ENCODE peak calls at places on chromosomes 2 and 18, in seven cellular contexts. S is upper lobe of right lung, Q is right lobe of liver, E is heart left ventricle, J is aorta, O is psoas muscle, P is A549. C is an unnamed sample.

GRCh38 chr2:31216734-31217133 is 581 bp downstream of the CAPN14 start:
- ATAC-seq in O (no peak), E (no peak), J (no peak), Q (no peak), S (no peak), P (no peak), C (no peak)

GRCh38 chr2:111624401-111625156 is 259.4 kb downstream of the ANAPC1 start:
- ATAC-seq in E (peak; percentile 75), S (peak; percentile 79), J (peak; percentile 73), O (peak; percentile 88), P (no peak), Q (peak; percentile 86), C (peak; percentile 78)

GRCh38 chr2:31433541-31433940 is 19.0 kb upstream of the XDH start:
- ATAC-seq in E (no peak), O (no peak), S (peak; percentile 19), Q (no peak), J (no peak), P (no peak), C (no peak)

GRCh38 chr2:2909086-2910035 is 468.3 kb downstream of the EIPR1 start:
- ATAC-seq in Q (no peak), S (peak; percentile 28), P (no peak), E (no peak), J (no peak), O (no peak), C (no peak)

GRCh38 chr2:39723946-39724827 is 54.9 kb downstream of the THUMPD2 start:
- ATAC-seq in O (peak; percentile 14), J (no peak), P (no peak), Q (no peak), E (peak; percentile 42), S (no peak), C (no peak)

GRCh38 chr2:133948610-133949290 is 305.1 kb upstream of the MGAT5 start:
- ATAC-seq in P (no peak), J (no peak), Q (no peak), S (no peak), O (no peak), E (peak; percentile 97), C (no peak)

GRCh38 chr2:179584760-179585159 is 276.7 kb downstream of the ZNF385B start:
- ATAC-seq in Q (peak; percentile 79), P (no peak), O (peak; percentile 59), S (no peak), E (peak; percentile 41), J (no peak), C (no peak)

GRCh38 chr18:63042351-63042750 is 277.2 kb downstream of the BCL2 start:
- ATAC-seq in P (no peak), S (no peak), Q (no peak), E (no peak), J (no peak), O (no peak), C (no peak)

GRCh38 chr2:8193686-8194615 is 487.9 kb upstream of the ID2 start:
- ATAC-seq in E (peak; percentile 41), J (no peak), O (no peak), P (no peak), Q (peak; percentile 90), S (peak; percentile 64), C (no peak)

GRCh38 chr18:59040770-59041148 is 98.9 kb upstream of the SEC11C start:
- ATAC-seq in J (peak; percentile 33), E (no peak), Q (no peak), S (no peak), P (no peak), O (no peak), C (no peak)

GRCh38 chr2:236577481-236578410 is 8.1 kb downstream of the ACKR3 start:
- ATAC-seq in P (no peak), S (peak; percentile 42), J (no peak), O (peak; percentile 52), E (peak; percentile 47), Q (no peak), C (no peak)

GRCh38 chr2:27071990-27072830 is 756 bp upstream of the OST4 start:
- ATAC-seq in P (peak; percentile 70), S (no peak), Q (no peak), E (peak; percentile 33), J (peak; percentile 66), O (no peak), C (peak; percentile 63)

GRCh38 chr2:97707428-97708380 is 5.7 kb upstream of the ZAP70 start:
- ATAC-seq in S (peak; percentile 27), E (no peak), O (no peak), Q (peak; percentile 21), P (no peak), J (no peak), C (no peak)

GRCh38 chr2:217289909-217290283 is 430.0 kb upstream of the TNP1 start:
- ATAC-seq in E (peak; percentile 86), Q (no peak), S (no peak), O (no peak), J (peak; percentile 37), P (no peak), C (no peak)

GRCh38 chr2:37875332-37875976 is 49.6 kb upstream of the RMDN2 start:
- ATAC-seq in Q (no peak), O (no peak), J (no peak), S (no peak), E (peak; percentile 24), P (no peak), C (no peak)

GRCh38 chr18:3594760-3595241 is 144.8 kb downstream of the TGIF1 start:
- ATAC-seq in E (peak; percentile 11), S (peak; percentile 2), J (peak; percentile 9), Q (peak; percentile 10), O (no peak), P (no peak), C (no peak)

GRCh38 chr18:3593381-3593903 is 143.5 kb downstream of the TGIF1 start:
- ATAC-seq in E (peak; percentile 12), P (peak; percentile 84), J (peak; percentile 19), S (peak; percentile 4), O (no peak), Q (peak; percentile 10), C (peak; percentile 3)

GRCh38 chr18:3593904-3594759 is 144.2 kb downstream of the TGIF1 start:
- ATAC-seq in E (peak; percentile 88), P (peak; percentile 91), Q (peak; percentile 81), O (peak; percentile 77), J (peak; percentile 94), S (peak; percentile 89), C (peak; percentile 90)

GRCh38 chr18:3590096-3590655 is 140.2 kb downstream of the TGIF1 start:
- ATAC-seq in J (no peak), Q (no peak), O (no peak), P (no peak), E (no peak), S (no peak), C (no peak)

GRCh38 chr18:3592864-3593263 is 142.9 kb downstream of the TGIF1 start:
- ATAC-seq in J (no peak), Q (no peak), E (no peak), P (no peak), O (no peak), S (no peak), C (no peak)
- H3K4me3 ChIP-seq in J (no peak overlapping the region), Q (no peak overlapping the region), E (no peak overlapping the region), P (peak overlapping the region; percentile 6), O (no peak overlapping the region), S (no peak overlapping the region), C (no peak overlapping the region)

DNA sequence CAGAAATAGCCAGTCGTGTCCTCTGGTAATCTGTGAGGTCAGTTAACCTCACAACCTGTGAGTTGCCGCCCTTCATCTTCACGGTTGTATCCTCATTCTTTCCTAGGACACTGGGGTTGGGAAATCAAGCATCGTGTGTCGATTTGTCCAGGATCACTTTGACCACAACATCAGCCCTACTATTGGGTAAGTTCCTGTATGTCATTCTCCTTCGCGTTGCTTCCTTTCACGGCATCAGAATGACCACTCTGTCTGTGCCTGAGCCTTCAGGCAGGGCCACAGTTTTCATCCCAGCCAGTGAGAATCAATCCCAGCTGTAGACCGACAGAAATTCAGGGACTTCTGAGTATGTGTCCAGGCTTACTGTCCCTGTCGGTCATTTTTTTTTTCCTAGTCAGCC is 67.1 kb downstream of the RAB31 start:
- ATAC-seq in J (no peak), S (peak; percentile 72), O (no peak), P (no peak), Q (peak; percentile 9), E (peak; percentile 61), C (peak; percentile 52)
- H3K27ac ChIP-seq in J (no peak overlapping the region), S (peak overlapping the region; percentile 42), O (no peak overlapping the region), P (peak overlapping the region; percentile 57), Q (no peak overlapping the region), E (no peak overlapping the region), C (no peak overlapping the region)

GRCh38 chr2:164693834-164694233 is 72.6 kb upstream of the GRB14 start:
- ATAC-seq in P (no peak), S (no peak), Q (no peak), O (no peak), E (no peak), J (no peak), C (no peak)

GRCh38 chr2:164692114-164692513 is 70.8 kb upstream of the GRB14 start:
- ATAC-seq in J (no peak), Q (no peak), O (no peak), P (no peak), S (no peak), E (no peak), C (no peak)

GRCh38 chr2:164694275-164694695 is 73.0 kb upstream of the GRB14 start:
- ATAC-seq in O (no peak), Q (peak; percentile 63), S (no peak), J (no peak), E (no peak), P (peak; percentile 77), C (no peak)

GRCh38 chr2:164693390-164693789 is 72.1 kb upstream of the GRB14 start:
- ATAC-seq in S (no peak), P (no peak), E (no peak), O (no peak), J (no peak), Q (no peak), C (no peak)

DNA sequence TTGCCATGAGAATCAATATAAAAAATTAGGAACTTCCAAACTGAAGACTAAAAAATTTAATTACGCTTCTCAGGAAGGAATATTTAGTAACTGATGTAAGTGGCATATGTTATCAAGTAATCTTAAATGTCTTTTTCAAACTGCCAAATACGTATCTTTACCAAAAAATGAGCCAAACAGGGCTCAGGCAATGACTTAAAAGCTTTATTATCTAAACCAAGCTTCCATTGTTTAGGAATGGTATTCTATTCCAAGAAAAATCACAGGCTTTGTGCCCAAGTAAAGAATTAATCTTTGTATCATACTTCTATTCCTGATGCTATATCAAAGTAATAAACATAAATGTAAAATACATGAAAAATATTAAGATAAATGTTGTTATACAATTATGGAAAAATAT is 71.7 kb upstream of the GRB14 start:
- ATAC-seq in E (no peak), Q (no peak), O (no peak), J (no peak), S (no peak), P (no peak), C (no peak)
- H3K4me3 ChIP-seq in E (no peak overlapping the region), Q (no peak overlapping the region), O (no peak overlapping the region), J (no peak overlapping the region), S (no peak overlapping the region), P (no peak overlapping the region), C (no peak overlapping the region)

GRCh38 chr2:45836316-45836715 is 184.8 kb downstream of the PRKCE start:
- ATAC-seq in S (peak; percentile 6), O (no peak), J (no peak), Q (peak; percentile 23), P (no peak), E (no peak), C (no peak)

GRCh38 chr2:45837812-45838341 is 186.4 kb downstream of the PRKCE start:
- ATAC-seq in Q (no peak), P (no peak), S (no peak), J (no peak), O (no peak), E (no peak), C (no peak)

GRCh38 chr2:45834372-45834771 is 182.9 kb downstream of the PRKCE start:
- ATAC-seq in S (no peak), P (no peak), Q (no peak), O (no peak), E (no peak), J (no peak), C (no peak)

GRCh38 chr2:45834858-45835257 is 183.4 kb downstream of the PRKCE start:
- ATAC-seq in J (no peak), Q (no peak), E (no peak), O (no peak), P (no peak), S (no peak), C (no peak)

GRCh38 chr2:45836740-45837139 is 185.3 kb downstream of the PRKCE start:
- ATAC-seq in E (no peak), J (no peak), P (no peak), Q (peak; percentile 32), O (no peak), S (peak; percentile 71), C (no peak)
- H3K27ac ChIP-seq in E (no peak overlapping the region), J (no peak overlapping the region), P (no peak overlapping the region), Q (no peak overlapping the region), O (no peak overlapping the region), S (no peak overlapping the region), C (no peak overlapping the region)